ENCODE peak calls at places on chromosomes 2 and 18, in nine cellular contexts. P is cardiac muscle cell, H is left lung, E is lower lobe of right lung, K is HFFc6, A is neural progenitor cell, N is MCF 10A, G is osteoblast, O is endothelial cell. X is an unnamed sample.

GRCh38 chr18:23683671-23684070 is 5.6 kb upstream of the LAMA3 start:
- DNase-seq in P (peak), H (peak), E (no peak), K (peak), A (no peak), N (no peak), G (peak), O (no peak), X (no peak)

GRCh38 chr2:130243359-130243758 is 45.1 kb upstream of the TUBA3E start:
- DNase-seq in P (no peak), H (no peak), E (no peak), K (no peak), A (no peak), N (no peak), G (no peak), O (no peak), X (no peak)

GRCh38 chr2:68391099-68391498 is 26.0 kb downstream of the PLEK start:
- DNase-seq in P (no peak), H (no peak), E (no peak), K (no peak), A (no peak), N (peak), G (no peak), O (no peak), X (no peak)

GRCh38 chr2:65388051-65388531 is 44.3 kb downstream of the SPRED2 start:
- DNase-seq in P (no peak), H (no peak), E (no peak), K (no peak), A (no peak), N (peak), G (no peak), O (no peak), X (no peak)

GRCh38 chr2:172790404-172790803 is 54.8 kb downstream of the RAPGEF4 start:
- DNase-seq in P (no peak), H (no peak), E (no peak), K (no peak), A (no peak), N (no peak), G (no peak), O (no peak), X (no peak)

GRCh38 chr2:95323347-95324155 is 26.4 kb downstream of the KCNIP3 start:
- DNase-seq in P (no peak), H (no peak), E (no peak), K (no peak), A (peak), N (peak), G (peak), O (peak), X (no peak)

GRCh38 chr2:161990036-161990435 is 84.0 kb downstream of the DPP4 start:
- DNase-seq in P (no peak), H (no peak), E (no peak), K (no peak), A (no peak), N (peak), G (no peak), O (no peak), X (no peak)

GRCh38 chr2:142521492-142521891 is 356.0 kb upstream of the KYNU start:
- DNase-seq in P (no peak), H (no peak), E (no peak), K (no peak), A (no peak), N (no peak), G (no peak), O (no peak), X (no peak)

GRCh38 chr2:235952714-235953113 is 215.5 kb downstream of the GBX2 start:
- DNase-seq in P (no peak), H (peak), E (no peak), K (no peak), A (no peak), N (no peak), G (peak), O (no peak), X (no peak)

GRCh38 chr18:26721876-26722581 is 143.5 kb downstream of the AQP4 start:
- DNase-seq in P (no peak), H (no peak), E (no peak), K (no peak), A (no peak), N (no peak), G (no peak), O (no peak), X (no peak)

GRCh38 chr2:54685263-54685775 is 38.1 kb upstream of the EML6 start:
- DNase-seq in P (no peak), H (no peak), E (no peak), K (no peak), A (no peak), N (no peak), G (no peak), O (no peak), X (no peak)

GRCh38 chr2:63054812-63055509 is 4.3 kb downstream of the OTX1 start:
- DNase-seq in P (no peak), H (no peak), E (no peak), K (no peak), A (peak), N (no peak), G (peak), O (no peak), X (no peak)

GRCh38 chr2:22536131-22536530 is 848.8 kb upstream of the KLHL29 start:
- DNase-seq in P (no peak), H (no peak), E (no peak), K (peak), A (no peak), N (no peak), G (no peak), O (no peak), X (no peak)

GRCh38 chr2:31987454-31987853 is 23.4 kb downstream of the MEMO1 start:
- DNase-seq in P (peak), H (no peak), E (no peak), K (peak), A (no peak), N (peak), G (peak), O (no peak), X (no peak)

GRCh38 chr2:54522624-54523281 is 66.6 kb downstream of the SPTBN1 start:
- DNase-seq in P (peak), H (peak), E (peak), K (peak), A (peak), N (peak), G (no peak), O (peak), X (peak)

GRCh38 chr2:133733856-133734255 is 165.6 kb upstream of the NCKAP5 start:
- DNase-seq in P (peak), H (no peak), E (no peak), K (peak), A (no peak), N (no peak), G (peak), O (no peak), X (no peak)

GRCh38 chr2:237858294-237859081 is 935 bp upstream of the RAMP1 start:
- DNase-seq in P (peak), H (peak), E (no peak), K (peak), A (peak), N (peak), G (peak), O (peak), X (peak)

GRCh38 chr18:48589797-48590519 is 51.1 kb downstream of the CTIF start:
- DNase-seq in P (no peak), H (no peak), E (no peak), K (no peak), A (no peak), N (peak), G (peak), O (no peak), X (no peak)

GRCh38 chr2:54534625-54535024 is 78.5 kb downstream of the SPTBN1 start:
- DNase-seq in P (no peak), H (no peak), E (no peak), K (no peak), A (no peak), N (no peak), G (no peak), O (no peak), X (no peak)

GRCh38 chr2:239706407-239706806 is 305.6 kb upstream of the HDAC4 start:
- DNase-seq in P (peak), H (no peak), E (peak), K (no peak), A (peak), N (no peak), G (no peak), O (no peak), X (no peak)

GRCh38 chr2:108922141-108922915 is 66.7 kb downstream of the EDAR start:
- DNase-seq in P (peak), H (no peak), E (no peak), K (peak), A (no peak), N (peak), G (peak), O (no peak), X (no peak)

GRCh38 chr2:100902833-100903405 is 83.0 kb downstream of the NPAS2 start:
- DNase-seq in P (peak), H (no peak), E (no peak), K (peak), A (no peak), N (peak), G (peak), O (no peak), X (no peak)

GRCh38 chr2:20222769-20223344 is 2.1 kb downstream of the SDC1 start:
- DNase-seq in P (no peak), H (peak), E (peak), K (no peak), A (no peak), N (no peak), G (no peak), O (no peak), X (no peak)

GRCh38 chr18:27954226-27954625 is 222.7 kb downstream of the CDH2 start:
- DNase-seq in P (peak), H (no peak), E (no peak), K (peak), A (peak), N (peak), G (peak), O (no peak), X (no peak)

GRCh38 chr2:130798472-130799221 is 38.1 kb upstream of the ARHGEF4 start:
- DNase-seq in P (peak), H (no peak), E (no peak), K (no peak), A (peak), N (peak), G (no peak), O (peak), X (peak)

GRCh38 chr2:98467082-98467536 is 22.5 kb downstream of the INPP4A start:
- DNase-seq in P (no peak), H (peak), E (no peak), K (no peak), A (no peak), N (no peak), G (no peak), O (no peak), X (no peak)

GRCh38 chr18:78720456-78721250 is 259.0 kb upstream of the SALL3 start:
- DNase-seq in P (no peak), H (peak), E (no peak), K (no peak), A (no peak), N (no peak), G (no peak), O (no peak), X (no peak)

GRCh38 chr2:239201884-239202283 is 198.9 kb downstream of the HDAC4 start:
- DNase-seq in P (no peak), H (peak), E (no peak), K (no peak), A (no peak), N (no peak), G (no peak), O (no peak), X (no peak)

GRCh38 chr2:109545828-109546713 is 67.7 kb downstream of the SEPTIN10 start:
- DNase-seq in P (peak), H (no peak), E (peak), K (peak), A (peak), N (peak), G (peak), O (peak), X (peak)

GRCh38 chr18:49016648-49017539 is 66.1 kb upstream of the SMAD7 start:
- DNase-seq in P (peak), H (peak), E (peak), K (peak), A (peak), N (peak), G (peak), O (no peak), X (no peak)

GRCh38 chr18:63970803-63971191 is 916 bp downstream of the SERPINB8 start:
- DNase-seq in P (peak), H (peak), E (peak), K (peak), A (peak), N (peak), G (peak), O (peak), X (peak)

GRCh38 chr2:135951071-135951583 is 34.3 kb downstream of the DARS1 start:
- DNase-seq in P (peak), H (no peak), E (no peak), K (no peak), A (no peak), N (peak), G (no peak), O (no peak), X (no peak)

GRCh38 chr2:12008425-12009061 is 262.1 kb downstream of the LPIN1 start:
- DNase-seq in P (peak), H (no peak), E (no peak), K (peak), A (no peak), N (no peak), G (no peak), O (no peak), X (no peak)

GRCh38 chr2:60053791-60054190 is 499.7 kb downstream of the BCL11A start:
- DNase-seq in P (no peak), H (no peak), E (no peak), K (no peak), A (no peak), N (peak), G (no peak), O (no peak), X (no peak)

GRCh38 chr18:48938827-48939367 is 11.9 kb downstream of the SMAD7 start:
- DNase-seq in P (no peak), H (no peak), E (no peak), K (no peak), A (no peak), N (no peak), G (peak), O (no peak), X (no peak)

DNA sequence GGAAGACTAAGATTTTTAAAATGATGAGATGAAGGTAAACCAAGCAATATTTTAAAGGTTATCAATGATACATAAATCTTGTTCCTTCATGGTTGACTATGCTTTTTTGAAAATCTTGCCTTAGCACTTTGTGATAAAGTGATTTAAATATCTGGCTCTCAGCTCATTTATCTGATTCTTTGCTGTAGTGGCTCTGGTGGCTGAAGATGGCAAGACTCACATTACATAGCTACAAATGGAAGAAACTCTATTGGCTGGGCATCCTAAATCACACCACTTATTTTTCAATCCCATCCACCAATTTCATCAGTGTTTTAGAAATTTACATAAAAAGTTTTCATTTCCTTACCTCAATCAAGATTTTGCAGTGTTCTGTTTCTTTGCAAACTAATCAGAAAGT is 16.6 kb upstream of the APCDD1 start:
- DNase-seq in P (no peak), H (no peak), E (no peak), K (no peak), A (no peak), N (no peak), G (no peak), O (no peak), X (no peak)
- TF ChIP-seq CTCF in P (no peak), H (no peak), E (no peak), K (peak), A (peak), N (no peak), G (no peak), O (no peak), X (peak)

DNA sequence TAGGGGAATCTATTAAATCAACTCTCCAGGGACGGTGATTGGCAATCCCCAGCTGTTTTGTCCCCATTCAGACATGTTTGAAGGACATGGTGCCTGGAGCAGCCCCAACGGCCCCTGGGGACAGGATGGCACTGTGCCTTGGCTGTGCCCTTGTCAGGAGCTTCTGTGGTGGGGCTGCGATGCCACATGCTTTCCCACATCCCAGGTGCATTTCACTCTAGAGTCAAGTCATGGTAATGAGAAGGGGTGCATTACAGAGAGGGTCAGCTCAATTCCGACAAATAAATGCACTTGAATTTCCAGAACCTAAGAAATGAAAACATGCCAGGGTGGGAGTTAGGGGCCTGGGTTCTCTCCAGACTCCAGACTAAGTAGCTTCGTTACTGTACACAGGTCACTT is 289.4 kb upstream of the PXDN start:
- DNase-seq in P (no peak), H (no peak), E (no peak), K (no peak), A (no peak), N (no peak), G (no peak), O (no peak), X (no peak)
- TF ChIP-seq CTCF in P (no peak), H (no peak), E (no peak), K (no peak), A (no peak), N (no peak), G (no peak), O (no peak), X (no peak)

GRCh38 chr2:96616128-96616527 is 22.0 kb downstream of the KANSL3 start:
- DNase-seq in P (no peak), H (no peak), E (no peak), K (no peak), A (no peak), N (no peak), G (no peak), O (no peak), X (no peak)
- TF ChIP-seq CTCF in P (no peak), H (no peak), E (no peak), K (no peak), A (no peak), N (no peak), G (no peak), O (no peak), X (no peak)

GRCh38 chr2:70340921-70341765 is 39.3 kb upstream of the FAM136A start:
- DNase-seq in P (peak), H (no peak), E (no peak), K (peak), A (peak), N (peak), G (peak), O (peak), X (peak)

GRCh38 chr2:70340075-70340474 is 38.2 kb upstream of the FAM136A start:
- DNase-seq in P (no peak), H (no peak), E (no peak), K (peak), A (no peak), N (no peak), G (no peak), O (no peak), X (no peak)

GRCh38 chr2:70331012-70331411 is 29.1 kb upstream of the FAM136A start:
- DNase-seq in P (no peak), H (no peak), E (no peak), K (no peak), A (no peak), N (no peak), G (no peak), O (no peak), X (no peak)

GRCh38 chr2:70336552-70336951 is 34.7 kb upstream of the FAM136A start:
- DNase-seq in P (no peak), H (no peak), E (no peak), K (no peak), A (no peak), N (no peak), G (no peak), O (no peak), X (no peak)
- TF ChIP-seq CTCF in P (no peak), H (no peak), E (no peak), K (peak), A (no peak), N (no peak), G (no peak), O (no peak), X (no peak)

GRCh38 chr18:13003466-13003896 is 12.3 kb downstream of the CEP192 start:
- DNase-seq in P (peak), H (no peak), E (no peak), K (peak), A (peak), N (peak), G (peak), O (peak), X (peak)
- TF ChIP-seq CTCF in P (peak), H (peak), E (peak), K (peak), A (peak), N (peak), G (peak), O (peak), X (peak)

GRCh38 chr2:10934308-10934978 is 22.7 kb downstream of the KCNF1 start:
- DNase-seq in P (no peak), H (no peak), E (no peak), K (no peak), A (no peak), N (no peak), G (no peak), O (no peak), X (no peak)
- TF ChIP-seq CTCF in P (no peak), H (no peak), E (no peak), K (no peak), A (no peak), N (no peak), G (no peak), O (no peak), X (no peak)

DNA sequence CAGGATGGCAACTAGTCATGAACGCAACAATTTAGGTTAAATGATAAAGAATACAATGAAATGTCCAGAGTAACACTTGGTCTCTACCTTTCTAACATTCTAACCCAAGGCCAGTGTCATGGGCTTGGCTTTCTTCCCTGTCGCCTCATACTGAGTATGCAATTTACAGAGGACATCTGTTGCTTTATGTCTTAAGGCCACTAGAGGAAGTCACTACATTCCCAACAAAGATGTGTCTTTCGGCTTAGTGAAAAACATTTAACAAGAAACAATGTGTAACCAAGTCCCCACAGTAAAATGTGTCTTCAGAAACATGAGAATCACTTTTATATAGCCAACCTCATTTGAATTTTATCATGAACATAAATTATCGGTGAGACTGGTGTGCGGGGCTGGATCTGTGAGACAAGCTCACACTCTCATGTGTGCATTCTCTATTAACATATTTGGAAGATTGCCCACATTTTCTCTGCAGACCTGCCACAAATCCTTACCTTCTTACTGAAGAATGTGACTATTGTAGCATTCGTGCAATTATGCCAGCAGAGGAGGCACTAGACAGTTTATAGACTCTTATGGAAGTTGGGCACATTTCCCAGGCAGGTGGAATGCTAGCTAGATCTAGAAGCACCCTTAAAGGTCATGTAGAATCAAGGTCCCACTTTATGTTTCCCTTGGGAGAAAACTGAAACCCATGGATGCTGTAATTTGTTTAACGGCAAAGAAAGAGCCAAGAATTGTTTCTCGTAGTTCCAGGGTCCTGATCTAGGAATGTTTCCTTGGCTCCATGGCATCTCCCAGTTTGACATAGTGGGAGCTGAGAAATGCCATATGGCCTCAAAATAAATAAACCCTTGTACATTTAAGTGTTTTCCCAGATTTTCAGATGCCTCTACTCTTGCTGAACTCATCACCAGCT is 101.8 kb downstream of the CD226 start:
- DNase-seq in P (peak), H (no peak), E (no peak), K (peak), A (no peak), N (no peak), G (no peak), O (no peak), X (no peak)
- TF ChIP-seq CTCF in P (no peak), H (no peak), E (no peak), K (no peak), A (no peak), N (no peak), G (no peak), O (no peak), X (no peak)

X was measured in neural crest cell.